ENCODE peak calls at places on chromosomes 11 and 22, in eight cellular contexts. J is colonic mucosa; K is astrocyte of the spinal cord; V is CD8-positive, alpha-beta memory T cell; F is stomach; T is spleen; N is body of pancreas; L is mucosa of descending colon. Q is an unnamed sample.

GRCh38 chr11:105179542-105180278 is 40.1 kb upstream of the CARD18 start:
- DNase-seq in L (no peak), J (no peak), N (peak; percentile 20), K (no peak), F (no peak), T (no peak), V (no peak), Q (no peak)

GRCh38 chr11:68159161-68159560 is 38.0 kb upstream of the CHKA start:
- DNase-seq in F (no peak), K (no peak), L (no peak), N (no peak), V (no peak), T (no peak), J (no peak), Q (no peak)

GRCh38 chr11:12263141-12263693 is 114.2 kb upstream of the PARVA start:
- DNase-seq in J (no peak), N (no peak), V (no peak), K (no peak), T (no peak), L (no peak), F (no peak), Q (no peak)

GRCh38 chr11:67497656-67498291 is 7.4 kb downstream of the PITPNM1 start:
- DNase-seq in J (no peak), V (no peak), N (no peak), T (no peak), L (no peak), F (no peak), K (no peak), Q (no peak)

GRCh38 chr11:34621876-34622275 is 983 bp downstream of the EHF start:
- DNase-seq in T (no peak), L (no peak), J (no peak), F (no peak), N (no peak), K (no peak), V (no peak), Q (no peak)

GRCh38 chr22:36745301-36745995 is 30.5 kb downstream of the IFT27 start:
- DNase-seq in F (no peak), N (peak; percentile 2), L (no peak), K (no peak), T (no peak), V (no peak), J (no peak), Q (no peak)

GRCh38 chr11:126354631-126355323 is 709 bp upstream of the ST3GAL4 start:
- DNase-seq in F (no peak), V (no peak), N (no peak), J (no peak), K (no peak), T (peak; percentile 70), L (no peak), Q (peak; percentile 12)

GRCh38 chr11:62421996-62422395 is 3.2 kb downstream of the SCGB1A1 start:
- DNase-seq in L (no peak), N (no peak), T (no peak), F (no peak), J (no peak), V (no peak), K (no peak), Q (no peak)

GRCh38 chr11:57311109-57311936 is 13.4 kb downstream of the TNKS1BP1 start:
- DNase-seq in V (no peak), T (peak; percentile 89), J (peak; percentile 94), F (peak; percentile 94), K (peak; percentile 98), L (peak; percentile 93), N (peak; percentile 98), Q (peak; percentile 92)

GRCh38 chr11:122661182-122661945 is 5.8 kb downstream of the UBASH3B start:
- DNase-seq in N (no peak), F (no peak), K (no peak), J (no peak), V (no peak), L (no peak), T (no peak), Q (no peak)

GRCh38 chr11:20647976-20648565 is 21.3 kb upstream of the NELL1 start:
- DNase-seq in V (peak; percentile 3), K (peak; percentile 52), N (peak; percentile 51), L (no peak), F (peak; percentile 36), T (no peak), J (peak; percentile 56), Q (no peak)

GRCh38 chr22:20211997-20212753 is 55.9 kb downstream of the RTN4R start:
- DNase-seq in J (no peak), V (no peak), N (peak; percentile 91), L (peak; percentile 77), T (no peak), K (no peak), F (peak; percentile 89), Q (peak; percentile 76)

GRCh38 chr22:42188808-42189447 is 58.3 kb upstream of the CYP2D6 start:
- DNase-seq in F (no peak), L (no peak), J (peak; percentile 41), N (no peak), V (no peak), T (no peak), K (peak; percentile 45), Q (no peak)

GRCh38 chr11:6655020-6655789 is 404 bp downstream of the DCHS1 start:
- DNase-seq in J (no peak), N (no peak), L (peak; percentile 38), T (peak; percentile 81), V (no peak), F (no peak), K (no peak), Q (no peak)

GRCh38 chr22:39690901-39691620 is 120.5 kb downstream of the CACNA1I start:
- DNase-seq in T (no peak), F (no peak), L (no peak), V (no peak), J (no peak), K (no peak), N (no peak), Q (no peak)

GRCh38 chr11:110121204-110121603 is 28.0 kb downstream of the ZC3H12C start:
- DNase-seq in F (no peak), N (no peak), K (peak; percentile 83), L (no peak), J (no peak), T (no peak), V (no peak), Q (no peak)

GRCh38 chr22:30043181-30043580 is 37.1 kb upstream of the HORMAD2 start:
- DNase-seq in N (no peak), K (no peak), T (no peak), V (no peak), L (no peak), F (no peak), J (no peak), Q (no peak)

GRCh38 chr22:27867114-27867957 is 51.7 kb downstream of the PITPNB start:
- DNase-seq in K (no peak), N (no peak), V (no peak), T (no peak), J (no peak), F (no peak), L (no peak), Q (no peak)

GRCh38 chr22:50220603-50221409 is 20.0 kb downstream of the SELENOO start:
- DNase-seq in F (no peak), J (no peak), T (no peak), N (no peak), V (no peak), K (no peak), L (no peak), Q (no peak)

GRCh38 chr11:41842673-41843072 is 383.2 kb upstream of the LRRC4C start:
- DNase-seq in K (no peak), N (no peak), V (no peak), T (no peak), J (no peak), F (no peak), L (no peak), Q (no peak)

GRCh38 chr22:27991586-27992293 is 72.7 kb upstream of the PITPNB start:
- DNase-seq in V (no peak), K (no peak), L (no peak), T (no peak), F (peak; percentile 21), N (no peak), J (no peak), Q (no peak)

GRCh38 chr11:38900156-38900679 is 2302.2 kb upstream of the RAG2 start:
- DNase-seq in F (no peak), V (no peak), K (no peak), T (no peak), N (no peak), L (no peak), J (no peak), Q (no peak)

GRCh38 chr11:64627371-64627770 is 36.4 kb downstream of the SLC22A12 start:
- DNase-seq in K (no peak), F (no peak), J (no peak), N (no peak), V (no peak), L (no peak), T (no peak), Q (no peak)

GRCh38 chr22:47474895-47475294 is 712.4 kb downstream of the TBC1D22A start:
- DNase-seq in T (no peak), J (no peak), N (no peak), L (no peak), K (peak; percentile 20), F (no peak), V (no peak), Q (no peak)
- H3K4me3 ChIP-seq in T (no peak overlapping the region), J (no peak overlapping the region), N (no peak overlapping the region), L (no peak overlapping the region), K (no peak overlapping the region), F (no peak overlapping the region), V (peak overlapping the region; percentile 31), Q (no peak overlapping the region)

DNA sequence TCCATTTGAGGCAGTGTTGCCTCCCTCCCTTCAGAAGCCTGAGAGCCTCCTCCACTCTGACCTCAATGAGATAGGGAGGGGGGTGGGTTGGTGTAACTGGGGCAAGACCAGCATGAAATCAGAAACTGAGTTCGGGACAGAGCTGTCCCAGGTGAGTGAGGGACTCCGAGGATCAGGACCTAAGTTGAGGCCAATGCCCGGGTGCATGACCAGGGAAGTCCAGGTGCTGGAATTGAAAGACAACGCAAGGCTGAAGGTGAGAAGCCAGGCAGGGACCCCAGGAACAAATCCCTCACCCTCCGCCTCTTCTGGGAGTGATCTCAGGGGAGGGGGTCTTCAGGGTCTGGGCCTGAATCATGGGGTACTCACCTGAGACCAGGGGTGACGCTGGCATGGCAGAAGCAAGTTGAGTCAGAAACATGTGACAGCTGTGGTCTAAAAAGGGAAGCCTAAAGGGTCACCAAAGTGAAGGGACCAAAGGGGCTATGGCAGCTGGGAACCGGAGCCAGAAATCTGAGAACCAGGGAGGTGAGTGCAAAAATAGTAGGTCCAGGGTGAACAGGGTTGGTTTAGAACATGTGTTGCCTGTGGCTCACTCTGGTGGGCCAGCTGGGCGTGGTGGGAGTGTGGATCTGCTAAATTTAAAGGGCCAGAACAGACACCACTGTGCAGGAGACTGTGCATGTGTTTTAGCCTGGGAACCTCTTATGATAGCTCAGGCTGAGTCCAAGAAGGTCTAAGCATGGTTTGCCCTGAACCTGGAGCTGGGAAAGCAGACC is 41.1 kb upstream of the ZBED5 start:
- DNase-seq in N (no peak), F (no peak), T (no peak), J (no peak), L (peak; percentile 55), V (no peak), K (no peak), Q (no peak)
- H3K4me3 ChIP-seq in N (no peak overlapping the region), F (no peak overlapping the region), T (no peak overlapping the region), J (no peak overlapping the region), L (no peak overlapping the region), V (no peak overlapping the region), K (no peak overlapping the region), Q (peak overlapping the region; percentile 45)

GRCh38 chr11:2807276-2807681 is 78.3 kb downstream of the CDKN1C start:
- DNase-seq in V (no peak), F (peak; percentile 90), L (peak; percentile 77), T (peak; percentile 56), N (peak; percentile 88), J (peak; percentile 75), K (peak; percentile 15), Q (peak; percentile 81)
- H3K4me3 ChIP-seq in V (no peak overlapping the region), F (no peak overlapping the region), L (no peak overlapping the region), T (no peak overlapping the region), N (no peak overlapping the region), J (no peak overlapping the region), K (no peak overlapping the region), Q (peak overlapping the region; percentile 41)

GRCh38 chr11:4186464-4187054 is 92.0 kb downstream of the RRM1 start:
- DNase-seq in F (no peak), L (no peak), T (no peak), J (no peak), N (no peak), K (no peak), V (no peak), Q (no peak)
- H3K4me3 ChIP-seq in F (peak overlapping the region; percentile 62), L (no peak overlapping the region), T (no peak overlapping the region), J (peak overlapping the region; percentile 78), N (no peak overlapping the region), K (peak overlapping the region; percentile 57), V (no peak overlapping the region), Q (peak overlapping the region; percentile 77)

Q was measured in left ventricle myocardium inferior.